ENCODE peak calls at places on chromosomes 2 and 18, in four cellular contexts. V, Z, W and U are unnamed samples.

GRCh38 chr2:27123302-27124150 is at the start of gene ABHD1:
- DNase-seq in V (no peak), Z (peak; percentile 94), W (peak; percentile 79), U (no peak)

GRCh38 chr2:105827351-105828096 is 82.8 kb downstream of the NCK2 start:
- DNase-seq in V (no peak), Z (no peak), W (no peak), U (no peak)

GRCh38 chr2:72132981-72133720 is 14.5 kb downstream of the CYP26B1 start:
- DNase-seq in V (no peak), Z (peak; percentile 15), W (no peak), U (no peak)

GRCh38 chr2:130729311-130730299 is 735 bp downstream of the GPR148 start:
- DNase-seq in V (no peak), Z (no peak), W (no peak), U (no peak)

GRCh38 chr2:152715854-152716428 is 1.3 kb downstream of the PRPF40A start:
- DNase-seq in V (no peak), Z (peak; percentile 37), W (no peak), U (no peak)

GRCh38 chr2:128037624-128038023 is 9.8 kb upstream of the SAP130 start:
- DNase-seq in V (no peak), Z (no peak), W (no peak), U (no peak)

GRCh38 chr2:199136681-199137080 is 321.1 kb downstream of the SATB2 start:
- DNase-seq in V (peak; percentile 83), Z (no peak), W (no peak), U (no peak)

GRCh38 chr2:33595385-33595784 is 3.7 kb downstream of the FAM98A start:
- DNase-seq in V (no peak), Z (no peak), W (no peak), U (no peak)

GRCh38 chr2:199366406-199366805 is 91.3 kb downstream of the SATB2 start:
- DNase-seq in V (peak; percentile 63), Z (no peak), W (no peak), U (no peak)

GRCh38 chr2:30601375-30601774 is 154.3 kb downstream of the LCLAT1 start:
- DNase-seq in V (peak; percentile 53), Z (no peak), W (no peak), U (no peak)

GRCh38 chr18:10128906-10129305 is 215.1 kb downstream of the VAPA start:
- DNase-seq in V (no peak), Z (peak; percentile 34), W (no peak), U (no peak)

GRCh38 chr2:165833156-165833555 is 39.1 kb upstream of the GALNT3 start:
- DNase-seq in V (peak; percentile 74), Z (no peak), W (no peak), U (peak; percentile 35)

GRCh38 chr2:69389271-69389670 is 2.2 kb upstream of the GFPT1 start:
- DNase-seq in V (no peak), Z (no peak), W (no peak), U (no peak)

GRCh38 chr2:69390001-69390400 is 3.0 kb upstream of the GFPT1 start:
- DNase-seq in V (no peak), Z (no peak), W (no peak), U (no peak)

GRCh38 chr2:69386789-69387734 is at the start of gene GFPT1:
- DNase-seq in V (peak; percentile 84), Z (peak; percentile 97), W (peak; percentile 97), U (peak; percentile 62)

GRCh38 chr2:69386376-69386775 is 651 bp downstream of the GFPT1 start:
- DNase-seq in V (no peak), Z (peak; percentile 26), W (no peak), U (no peak)

DNA sequence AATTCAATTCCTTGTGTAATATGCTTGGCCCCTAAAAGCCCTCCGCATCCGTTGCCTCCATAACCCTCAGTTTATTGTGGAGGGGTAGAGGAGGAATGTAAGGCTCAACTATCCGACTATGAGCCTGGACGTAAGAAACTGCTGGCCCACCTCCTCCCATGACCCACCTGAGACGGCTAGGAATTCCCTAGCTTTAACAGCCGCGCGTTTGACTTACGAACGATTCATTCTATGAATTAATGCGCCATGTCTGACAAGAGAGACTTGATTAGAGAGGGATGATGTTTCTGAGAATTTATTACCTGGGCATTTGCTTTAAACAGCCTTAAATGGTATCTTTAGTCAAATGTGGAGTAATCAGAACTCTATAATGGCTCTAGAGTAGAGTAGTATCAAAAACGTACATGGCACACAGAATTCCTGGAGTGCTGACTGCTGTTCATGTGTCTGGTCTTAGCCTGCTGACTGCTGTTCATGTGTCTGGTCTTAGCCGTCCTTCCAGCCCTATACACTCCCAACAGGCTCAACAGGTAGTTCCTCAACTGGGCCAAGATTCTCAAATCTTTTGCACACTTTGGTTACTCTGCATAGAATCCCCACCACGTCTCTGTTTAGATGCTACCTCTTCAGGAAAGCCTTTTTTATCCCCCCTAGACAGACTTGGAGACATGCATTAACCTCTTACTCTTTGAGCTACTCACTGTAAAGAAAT is 899 bp upstream of the GFPT1 start:
- DNase-seq in V (no peak), Z (peak; percentile 25), W (no peak), U (no peak)
- H3K4me3 ChIP-seq in V (peak overlapping the region; percentile 82), Z (peak overlapping the region; percentile 77), W (no peak overlapping the region), U (peak overlapping the region; percentile 61)

GRCh38 chr18:74623047-74623816 is 25.6 kb downstream of the ZNF407 start:
- DNase-seq in V (no peak), Z (no peak), W (no peak), U (no peak)
- TF ChIP-seq CTCF in V (peak; percentile 56), Z (peak; percentile 57), W (no peak), U (peak; percentile 42)

GRCh38 chr2:38653715-38654494 is 12.0 kb upstream of the GALM start:
- DNase-seq in V (no peak), Z (no peak), W (no peak), U (no peak)
- H3K4me3 ChIP-seq in V (no peak overlapping the region), Z (no peak overlapping the region), W (no peak overlapping the region), U (no peak overlapping the region)

GRCh38 chr2:156590313-156590712 is 154.1 kb downstream of the GPD2 start:
- DNase-seq in V (no peak), Z (no peak), W (no peak), U (no peak)
- TF ChIP-seq CTCF in V (no peak), Z (no peak), W (no peak), U (no peak)